ENCODE peak calls at places on chromosomes 6 and 20, in five cellular contexts. L is anterior cingulate cortex; R is CD4-positive, alpha-beta memory T cell; B is heart right ventricle; A is NCI-H510A. E is an unnamed sample.
A peak's percentile ranks its signal among the peaks of the same experiment; 100 is the strongest.

GRCh38 chr20:10090588-10091166 is 55.9 kb downstream of the ANKEF1 start:
- DNase-seq in L (no peak), R (peak; percentile 39), B (peak; percentile 46), A (peak; percentile 32), E (peak; percentile 34)

GRCh38 chr6:79546186-79546585 is 9.0 kb upstream of the LCA5 start:
- DNase-seq in L (no peak), R (no peak), B (no peak), A (no peak), E (no peak)

GRCh38 chr20:44309763-44310663 is 989 bp downstream of the FITM2 start:
- DNase-seq in L (no peak), R (no peak), B (peak; percentile 45), A (no peak), E (no peak)

GRCh38 chr6:40409716-40410397 is 177.3 kb downstream of the LRFN2 start:
- DNase-seq in L (no peak), R (no peak), B (no peak), A (no peak), E (no peak)

GRCh38 chr20:39633689-39634088 is 671.5 kb downstream of the DHX35 start:
- DNase-seq in L (no peak), R (no peak), B (no peak), A (no peak), E (no peak)

GRCh38 chr6:37190159-37190535 is 20.2 kb downstream of the PIM1 start:
- DNase-seq in L (no peak), R (no peak), B (no peak), A (no peak), E (no peak)

GRCh38 chr6:16914184-16914583 is 152.9 kb upstream of the ATXN1 start:
- DNase-seq in L (no peak), R (no peak), B (no peak), A (no peak), E (no peak)

GRCh38 chr6:99991955-99992354 is 2.1 kb downstream of the MCHR2 start:
- DNase-seq in L (no peak), R (no peak), B (no peak), A (no peak), E (no peak)